ENCODE peak calls at places on chromosomes 13 and 19, in five cellular contexts. One of them, this sample, is unnamed.

GRCh38 chr19:16659832-16660708 is at the start of gene SMIM7:
- DNase-seq in pancreas: peak; percentile 99
- DNase-seq in MM.1S: peak; percentile 99
- DNase-seq in stomach: peak; percentile 99
- DNase-seq in aorta: peak; percentile 99
- DNase-seq in this sample: peak; percentile 99

GRCh38 chr13:35789335-35790166 is 313.1 kb upstream of the MAB21L1 start:
- DNase-seq in pancreas: no peak
- DNase-seq in MM.1S: peak; percentile 22
- DNase-seq in stomach: no peak
- DNase-seq in aorta: no peak
- DNase-seq in this sample: peak; percentile 77

GRCh38 chr19:13095393-13095784 is 7.3 kb downstream of the LYL1 start:
- DNase-seq in pancreas: no peak
- DNase-seq in MM.1S: peak; percentile 35
- DNase-seq in stomach: no peak
- DNase-seq in aorta: peak; percentile 65
- DNase-seq in this sample: no peak

GRCh38 chr19:13154241-13154778 is 4.1 kb downstream of the IER2 start:
- DNase-seq in pancreas: peak; percentile 93
- DNase-seq in MM.1S: no peak
- DNase-seq in stomach: peak; percentile 89
- DNase-seq in aorta: peak; percentile 98
- DNase-seq in this sample: peak; percentile 97

GRCh38 chr13:46656786-46657185 is 103.8 kb downstream of the LRCH1 start:
- DNase-seq in pancreas: no peak
- DNase-seq in MM.1S: no peak
- DNase-seq in stomach: no peak
- DNase-seq in aorta: no peak
- DNase-seq in this sample: no peak

GRCh38 chr19:4967738-4968461 is 1.0 kb upstream of the KDM4B start:
- DNase-seq in pancreas: no peak
- DNase-seq in MM.1S: no peak
- DNase-seq in stomach: no peak
- DNase-seq in aorta: no peak
- DNase-seq in this sample: peak; percentile 35

GRCh38 chr19:39264306-39265290 is 3.6 kb upstream of the IFNL2 start:
- DNase-seq in pancreas: no peak
- DNase-seq in MM.1S: no peak
- DNase-seq in stomach: no peak
- DNase-seq in aorta: no peak
- DNase-seq in this sample: peak; percentile 12

GRCh38 chr13:27793377-27794074 is 1.2 kb downstream of the GSX1 start:
- DNase-seq in pancreas: no peak
- DNase-seq in MM.1S: no peak
- DNase-seq in stomach: no peak
- DNase-seq in aorta: no peak
- DNase-seq in this sample: no peak

GRCh38 chr19:4338441-4339350 is at the start of gene STAP2:
- DNase-seq in pancreas: peak; percentile 83
- DNase-seq in MM.1S: peak; percentile 36
- DNase-seq in stomach: peak; percentile 77
- DNase-seq in aorta: no peak
- DNase-seq in this sample: no peak

GRCh38 chr19:4537953-4538600 is 1.8 kb downstream of the LRG1 start:
- DNase-seq in pancreas: no peak
- DNase-seq in MM.1S: no peak
- DNase-seq in stomach: no peak
- DNase-seq in aorta: no peak
- DNase-seq in this sample: no peak

GRCh38 chr19:42850981-42851717 is 28.4 kb downstream of the PSG1 start:
- DNase-seq in pancreas: no peak
- DNase-seq in MM.1S: no peak
- DNase-seq in stomach: no peak
- DNase-seq in aorta: peak; percentile 67
- DNase-seq in this sample: peak; percentile 97

GRCh38 chr13:66402071-66402470 is 828.1 kb downstream of the PCDH9 start:
- DNase-seq in pancreas: no peak
- DNase-seq in MM.1S: no peak
- DNase-seq in stomach: no peak
- DNase-seq in aorta: no peak
- DNase-seq in this sample: no peak

GRCh38 chr19:50649433-50650391 is at the start of gene C19orf81:
- DNase-seq in pancreas: no peak
- DNase-seq in MM.1S: no peak
- DNase-seq in stomach: no peak
- DNase-seq in aorta: no peak
- DNase-seq in this sample: no peak

GRCh38 chr19:39252458-39252857 is 3.8 kb upstream of the IFNL4 start:
- DNase-seq in pancreas: no peak
- DNase-seq in MM.1S: no peak
- DNase-seq in stomach: no peak
- DNase-seq in aorta: no peak
- DNase-seq in this sample: no peak

GRCh38 chr19:42554046-42554575 is 25.8 kb upstream of the CEACAM1 start:
- DNase-seq in pancreas: no peak
- DNase-seq in MM.1S: no peak
- DNase-seq in stomach: peak; percentile 19
- DNase-seq in aorta: no peak
- DNase-seq in this sample: no peak

GRCh38 chr19:46009530-46010510 is 13.0 kb downstream of the PGLYRP1 start:
- DNase-seq in pancreas: peak; percentile 51
- DNase-seq in MM.1S: peak; percentile 30
- DNase-seq in stomach: peak; percentile 80
- DNase-seq in aorta: peak; percentile 62
- DNase-seq in this sample: peak; percentile 76

GRCh38 chr13:85148009-85148408 is 651.2 kb downstream of the SLITRK6 start:
- DNase-seq in pancreas: no peak
- DNase-seq in MM.1S: no peak
- DNase-seq in stomach: no peak
- DNase-seq in aorta: no peak
- DNase-seq in this sample: peak; percentile 17

GRCh38 chr19:24159707-24160106 is 72.7 kb downstream of the ZNF254 start:
- DNase-seq in pancreas: no peak
- DNase-seq in MM.1S: no peak
- DNase-seq in stomach: no peak
- DNase-seq in aorta: no peak
- DNase-seq in this sample: peak; percentile 12

GRCh38 chr13:97335488-97336134 is 98.4 kb upstream of the RAP2A start:
- DNase-seq in pancreas: no peak
- DNase-seq in MM.1S: no peak
- DNase-seq in stomach: no peak
- DNase-seq in aorta: no peak
- DNase-seq in this sample: no peak

DNA sequence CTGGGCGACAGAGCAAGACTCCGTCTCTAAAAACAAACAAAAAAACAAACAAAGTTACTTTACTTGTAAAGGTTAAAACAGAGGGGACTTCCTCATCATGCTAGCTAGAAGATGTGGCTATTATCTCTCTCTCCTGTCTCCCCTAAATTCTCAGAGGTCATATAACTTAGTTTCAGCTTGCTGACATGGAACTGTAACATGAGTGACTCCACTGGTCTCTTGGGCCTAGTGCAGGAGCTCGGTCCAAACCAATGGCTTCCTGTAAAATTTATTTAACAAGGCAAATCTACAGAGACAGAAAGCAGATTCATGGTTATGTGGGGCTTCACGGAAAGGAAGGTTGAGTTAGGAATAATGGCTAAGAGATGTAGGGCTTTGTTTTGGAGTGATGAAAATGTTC is 9.5 kb upstream of the KASH5 start:
- DNase-seq in pancreas: no peak
- DNase-seq in MM.1S: no peak
- DNase-seq in stomach: no peak
- DNase-seq in aorta: no peak
- DNase-seq in this sample: no peak
- H3K4me3 ChIP-seq in pancreas: no peak overlapping the region
- H3K4me3 ChIP-seq in MM.1S: no peak overlapping the region
- H3K4me3 ChIP-seq in stomach: no peak overlapping the region
- H3K4me3 ChIP-seq in aorta: no peak overlapping the region
- H3K4me3 ChIP-seq in this sample: no peak overlapping the region

DNA sequence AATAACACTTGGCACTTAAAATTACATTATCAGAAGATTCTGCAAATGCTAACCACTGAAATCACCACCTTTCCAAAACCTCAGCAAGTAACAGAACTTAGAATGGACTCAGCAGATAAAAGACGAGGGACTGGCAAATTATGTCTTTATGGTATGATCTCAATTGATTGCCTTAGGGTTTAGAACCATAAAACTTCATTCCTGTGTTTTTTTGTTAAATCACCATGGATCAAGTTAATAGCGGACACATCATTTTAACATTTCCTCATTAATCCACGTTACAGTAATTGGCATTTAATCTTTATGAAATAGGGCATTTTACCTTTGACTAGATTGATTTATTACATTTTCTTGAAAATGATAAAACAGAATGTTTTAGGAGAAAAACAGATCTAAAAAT is 2070.3 kb downstream of the PCDH9 start:
- DNase-seq in pancreas: no peak
- DNase-seq in MM.1S: no peak
- DNase-seq in stomach: no peak
- DNase-seq in aorta: no peak
- DNase-seq in this sample: no peak
- H3K9me3 ChIP-seq in pancreas: no peaks in the 10 kb centered on the region
- H3K9me3 ChIP-seq in MM.1S: no peaks in the 10 kb centered on the region
- H3K9me3 ChIP-seq in stomach: no peaks in the 10 kb centered on the region
- H3K9me3 ChIP-seq in aorta: no peaks in the 10 kb centered on the region
- H3K9me3 ChIP-seq in this sample: no peaks in the 10 kb centered on the region

DNA sequence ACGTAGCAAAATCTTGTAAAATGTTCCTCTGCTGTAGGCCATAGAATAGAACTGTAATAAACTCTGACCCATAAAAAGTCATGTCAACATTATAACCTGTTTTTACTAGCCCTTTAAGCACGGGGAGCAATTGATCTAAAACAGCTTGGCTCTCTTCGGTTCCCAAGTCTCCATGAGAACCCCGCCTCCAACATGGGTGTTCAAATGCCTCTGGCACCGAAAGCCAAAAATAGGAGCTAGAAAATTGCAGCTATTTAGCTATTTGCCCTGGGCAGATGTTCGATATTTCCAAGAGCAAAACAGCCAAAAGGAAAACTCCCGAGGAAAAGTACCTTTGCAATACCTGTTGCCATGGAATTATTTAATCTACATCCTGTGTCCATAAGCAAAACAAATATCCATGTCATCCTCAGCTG is 563.1 kb downstream of the EFNB2 start:
- DNase-seq in pancreas: no peak
- DNase-seq in MM.1S: no peak
- DNase-seq in stomach: no peak
- DNase-seq in aorta: no peak
- DNase-seq in this sample: no peak
- H3K4me3 ChIP-seq in pancreas: no peak overlapping the region
- H3K4me3 ChIP-seq in MM.1S: no peak overlapping the region
- H3K4me3 ChIP-seq in stomach: no peak overlapping the region
- H3K4me3 ChIP-seq in aorta: no peak overlapping the region
- H3K4me3 ChIP-seq in this sample: peak overlapping the region; percentile 15

GRCh38 chr19:36236946-36237310 is 22.0 kb downstream of the ZNF146 start:
- DNase-seq in pancreas: no peak
- DNase-seq in MM.1S: no peak
- DNase-seq in stomach: no peak
- DNase-seq in aorta: no peak
- DNase-seq in this sample: no peak
- H3K9me3 ChIP-seq in pancreas: peaks cover 4% of the 10 kb centered on the region
- H3K9me3 ChIP-seq in MM.1S: peaks cover 4% of the 10 kb centered on the region
- H3K9me3 ChIP-seq in stomach: peaks cover 98% of the 10 kb centered on the region
- H3K9me3 ChIP-seq in aorta: peaks cover 16% of the 10 kb centered on the region
- H3K9me3 ChIP-seq in this sample: peaks cover 36% of the 10 kb centered on the region

DNA sequence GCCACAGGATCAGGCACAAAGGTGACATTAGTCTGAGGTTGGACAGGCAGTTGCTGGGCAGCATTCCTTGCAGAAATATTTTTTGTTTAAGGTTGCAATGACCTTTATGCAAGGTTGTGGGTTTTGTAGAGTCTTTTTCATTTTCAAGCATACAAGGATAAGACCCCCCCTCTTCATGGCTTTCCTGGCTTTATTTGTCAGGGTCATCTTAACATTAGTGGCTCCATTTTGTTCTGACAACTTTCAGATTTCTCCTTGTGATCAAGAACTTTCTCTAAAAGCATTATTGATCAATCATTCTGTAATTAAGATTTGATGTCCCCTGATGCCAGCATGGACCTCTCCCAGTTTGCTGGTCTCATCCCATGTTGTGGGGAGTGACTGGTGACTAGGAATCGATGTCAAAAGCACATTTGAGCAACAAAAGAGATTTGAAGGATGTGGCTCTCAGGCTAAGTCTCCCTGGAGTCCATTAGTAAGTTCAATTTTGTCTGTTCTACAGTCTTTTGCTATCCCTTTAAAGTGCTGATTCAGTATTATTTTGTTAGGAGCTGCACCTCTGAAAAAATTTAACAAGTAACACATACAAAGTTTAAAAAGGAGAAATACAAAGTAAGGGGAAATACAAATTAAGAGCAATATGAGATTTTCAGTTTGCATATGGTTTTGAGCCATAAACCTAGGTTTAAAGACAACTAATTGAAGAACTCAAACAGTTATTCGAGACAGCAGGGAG is 5.3 kb downstream of the CARD8 start:
- DNase-seq in pancreas: no peak
- DNase-seq in MM.1S: no peak
- DNase-seq in stomach: no peak
- DNase-seq in aorta: no peak
- DNase-seq in this sample: no peak
- H3K4me3 ChIP-seq in pancreas: no peak overlapping the region
- H3K4me3 ChIP-seq in MM.1S: no peak overlapping the region
- H3K4me3 ChIP-seq in stomach: no peak overlapping the region
- H3K4me3 ChIP-seq in aorta: no peak overlapping the region
- H3K4me3 ChIP-seq in this sample: no peak overlapping the region

GRCh38 chr19:8880864-8881488 is 48.8 kb downstream of the MBD3L1 start:
- DNase-seq in pancreas: no peak
- DNase-seq in MM.1S: no peak
- DNase-seq in stomach: no peak
- DNase-seq in aorta: no peak
- DNase-seq in this sample: no peak
- H3K9me3 ChIP-seq in pancreas: no peaks in the 10 kb centered on the region
- H3K9me3 ChIP-seq in MM.1S: no peaks in the 10 kb centered on the region
- H3K9me3 ChIP-seq in stomach: peaks cover 32% of the 10 kb centered on the region
- H3K9me3 ChIP-seq in aorta: peaks cover 3% of the 10 kb centered on the region
- H3K9me3 ChIP-seq in this sample: peaks cover 20% of the 10 kb centered on the region

This sample was measured in adipocyte.